ENCODE peak calls at places on chromosomes 5 and 9, in six cellular contexts. W is heart right ventricle; I is trophoblast cell; E is CD4-positive, alpha-beta T cell; K is pancreas; Q is WERI-Rb-1. T is an unnamed sample.
A peak's percentile ranks its signal among the peaks of the same experiment; 100 is the strongest.

GRCh38 chr5:159017787-159018186 is 81.9 kb downstream of the EBF1 start:
- DNase-seq in E (no peak), I (no peak), W (peak; percentile 85), Q (no peak), K (no peak), T (no peak)

GRCh38 chr5:6714221-6715041 is 1.2 kb downstream of the TENT4A start:
- DNase-seq in K (peak; percentile 72), E (peak; percentile 20), Q (no peak), I (peak; percentile 25), W (peak; percentile 23), T (peak; percentile 27)

GRCh38 chr9:5817776-5818336 is 15.1 kb downstream of the ERMP1 start:
- DNase-seq in K (no peak), Q (no peak), I (peak; percentile 92), E (no peak), W (no peak), T (no peak)

GRCh38 chr9:81847181-81847915 is 80.9 kb upstream of the SPATA31D4 start:
- DNase-seq in I (no peak), W (no peak), K (no peak), E (no peak), Q (no peak), T (no peak)

GRCh38 chr5:68193481-68194036 is 22.0 kb upstream of the PIK3R1 start:
- DNase-seq in I (no peak), K (no peak), Q (no peak), E (no peak), W (no peak), T (no peak)

GRCh38 chr9:118732998-118733397 is 636.2 kb downstream of the BRINP1 start:
- DNase-seq in E (no peak), Q (no peak), K (no peak), I (no peak), W (no peak), T (no peak)

GRCh38 chr9:72665421-72665820 is 144.0 kb downstream of the TMC1 start:
- DNase-seq in Q (no peak), I (peak; percentile 45), K (no peak), E (no peak), W (no peak), T (no peak)

GRCh38 chr5:1400211-1400855 is 44.9 kb downstream of the SLC6A3 start:
- DNase-seq in I (no peak), K (no peak), E (no peak), W (no peak), Q (no peak), T (no peak)

GRCh38 chr9:132557159-132557558 is 25.2 kb upstream of the BARHL1 start:
- DNase-seq in Q (no peak), I (no peak), W (no peak), K (no peak), E (no peak), T (no peak)

GRCh38 chr5:4233671-4234070 is 638.0 kb downstream of the IRX1 start:
- DNase-seq in I (no peak), Q (peak; percentile 66), E (no peak), W (no peak), K (no peak), T (no peak)

GRCh38 chr9:19286634-19287188 is 56.2 kb downstream of the DENND4C start:
- DNase-seq in Q (no peak), I (no peak), K (no peak), W (no peak), E (no peak), T (no peak)

GRCh38 chr9:13267743-13268142 is 11.7 kb downstream of the MPDZ start:
- DNase-seq in W (peak; percentile 10), E (no peak), Q (no peak), I (peak; percentile 81), K (no peak), T (no peak)

GRCh38 chr9:99921875-99922710 is 15.6 kb downstream of the STX17 start:
- DNase-seq in I (no peak), Q (no peak), E (no peak), W (no peak), K (no peak), T (no peak)

GRCh38 chr9:84755375-84755774 is 85.8 kb downstream of the NTRK2 start:
- DNase-seq in W (no peak), E (no peak), K (no peak), Q (no peak), I (peak; percentile 55), T (no peak)

GRCh38 chr5:141182248-141182647 is at the start of gene PCDHB16:
- DNase-seq in Q (peak; percentile 68), W (peak; percentile 69), K (no peak), E (no peak), I (no peak), T (no peak)

DNA sequence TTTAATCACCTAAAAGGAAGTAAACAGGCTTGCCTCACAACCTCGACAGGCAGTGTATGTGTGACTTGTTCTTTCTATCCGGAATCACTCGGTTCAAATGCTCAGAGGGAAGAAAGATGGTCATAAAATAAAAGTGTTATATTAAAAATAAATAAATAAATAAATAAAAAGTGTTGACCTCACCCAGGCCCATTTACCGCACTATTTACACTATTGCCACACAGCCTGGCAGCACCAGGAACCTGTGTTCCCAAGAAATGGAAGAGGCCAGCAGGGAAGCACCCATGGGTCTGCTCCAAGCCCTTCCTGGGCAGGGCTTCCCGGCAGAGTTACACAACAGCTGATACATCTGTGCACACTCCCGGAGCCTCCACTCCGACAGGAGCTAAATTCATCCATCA is 127.9 kb downstream of the EFNA5 start:
- DNase-seq in W (peak; percentile 59), E (no peak), I (peak; percentile 49), K (peak; percentile 75), Q (no peak), T (no peak)
- H3K27ac ChIP-seq in W (peak overlapping the region; percentile 69), E (no peak overlapping the region), I (peak overlapping the region; percentile 29), K (peak overlapping the region; percentile 84), Q (no peak overlapping the region), T (no peak overlapping the region)

DNA sequence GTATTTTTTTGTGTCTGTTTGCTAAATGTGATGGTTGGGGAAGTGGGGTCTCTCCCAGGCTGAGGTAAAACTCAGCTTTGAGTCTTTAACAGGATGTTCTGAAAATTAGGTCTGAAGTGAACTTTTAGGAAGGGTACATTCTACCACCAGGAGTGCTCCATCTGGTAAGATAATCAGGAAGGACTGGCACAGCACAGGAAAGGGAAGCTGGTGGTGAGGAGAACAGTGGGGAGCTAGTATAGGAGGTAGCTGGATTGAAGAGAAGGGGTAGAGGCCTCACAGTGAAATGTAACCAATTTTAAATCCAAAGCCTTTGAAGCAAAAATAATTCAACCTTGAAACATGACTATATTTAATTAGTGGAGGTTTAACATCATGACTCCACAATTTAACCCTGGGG is 445.1 kb downstream of the DMRT2 start:
- DNase-seq in K (no peak), W (no peak), Q (no peak), I (no peak), E (no peak), T (no peak)
- H3K9me3 ChIP-seq in K (no peaks in the 10 kb centered on the region), W (no peaks in the 10 kb centered on the region), Q (no peaks in the 10 kb centered on the region), I (no peaks in the 10 kb centered on the region), E (no peaks in the 10 kb centered on the region), T (no peaks in the 10 kb centered on the region)

GRCh38 chr5:176405656-176406435 is 10.5 kb downstream of the CLTB start:
- DNase-seq in Q (peak; percentile 43), E (no peak), K (peak; percentile 23), W (no peak), I (peak; percentile 62), T (no peak)

GRCh38 chr5:176406436-176407052 is 9.8 kb downstream of the CLTB start:
- DNase-seq in I (peak; percentile 15), K (peak; percentile 33), E (no peak), W (no peak), Q (peak; percentile 72), T (no peak)

GRCh38 chr5:176409765-176410164 is 6.6 kb downstream of the CLTB start:
- DNase-seq in W (no peak), E (no peak), I (no peak), K (no peak), Q (no peak), T (no peak)

GRCh38 chr5:176408590-176408989 is 7.7 kb downstream of the CLTB start:
- DNase-seq in Q (no peak), K (no peak), I (no peak), E (no peak), W (no peak), T (no peak)

DNA sequence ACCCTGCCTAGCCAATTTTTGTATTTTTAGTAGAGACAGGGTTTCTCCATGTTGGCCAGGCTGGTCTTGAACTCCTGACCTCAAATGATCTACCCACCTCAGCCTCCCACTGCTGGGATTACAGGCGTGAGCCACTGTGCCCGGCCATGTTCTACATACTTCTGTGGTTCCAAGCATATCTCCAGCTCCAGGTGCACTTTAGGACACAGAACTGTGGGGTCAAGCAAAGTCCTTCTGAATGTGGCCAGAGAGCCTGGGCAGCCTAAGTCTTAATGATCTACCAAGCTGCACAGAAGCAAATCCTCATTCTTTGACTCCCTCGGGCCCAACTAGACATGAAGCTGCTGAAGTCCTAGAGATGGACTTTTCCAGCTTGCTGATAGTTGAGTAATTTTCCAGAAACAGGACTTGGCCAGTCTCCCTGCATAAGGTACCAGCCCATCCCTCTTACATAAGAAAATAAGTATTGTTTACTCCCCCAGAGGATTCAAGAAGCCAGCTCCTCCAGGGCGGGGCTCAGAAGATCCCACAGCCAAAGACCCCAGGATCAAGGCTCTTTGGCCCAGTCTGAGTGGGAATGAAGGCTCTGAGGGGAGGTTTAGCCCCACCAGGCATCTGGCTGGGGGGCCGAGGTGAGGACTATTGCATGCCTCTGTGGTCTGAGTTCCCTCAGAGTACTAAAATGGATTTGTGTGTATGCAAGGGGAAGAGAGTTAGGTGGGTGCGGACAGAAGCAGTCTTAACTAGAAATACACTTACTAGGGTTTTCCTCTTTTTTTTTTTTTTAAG is 8.7 kb downstream of the CLTB start:
- DNase-seq in W (no peak), Q (no peak), I (peak; percentile 1), E (no peak), K (peak; percentile 16), T (no peak)
- H3K27ac ChIP-seq in W (peak overlapping the region; percentile 57), Q (no peak overlapping the region), I (no peak overlapping the region), E (no peak overlapping the region), K (no peak overlapping the region), T (no peak overlapping the region)

DNA sequence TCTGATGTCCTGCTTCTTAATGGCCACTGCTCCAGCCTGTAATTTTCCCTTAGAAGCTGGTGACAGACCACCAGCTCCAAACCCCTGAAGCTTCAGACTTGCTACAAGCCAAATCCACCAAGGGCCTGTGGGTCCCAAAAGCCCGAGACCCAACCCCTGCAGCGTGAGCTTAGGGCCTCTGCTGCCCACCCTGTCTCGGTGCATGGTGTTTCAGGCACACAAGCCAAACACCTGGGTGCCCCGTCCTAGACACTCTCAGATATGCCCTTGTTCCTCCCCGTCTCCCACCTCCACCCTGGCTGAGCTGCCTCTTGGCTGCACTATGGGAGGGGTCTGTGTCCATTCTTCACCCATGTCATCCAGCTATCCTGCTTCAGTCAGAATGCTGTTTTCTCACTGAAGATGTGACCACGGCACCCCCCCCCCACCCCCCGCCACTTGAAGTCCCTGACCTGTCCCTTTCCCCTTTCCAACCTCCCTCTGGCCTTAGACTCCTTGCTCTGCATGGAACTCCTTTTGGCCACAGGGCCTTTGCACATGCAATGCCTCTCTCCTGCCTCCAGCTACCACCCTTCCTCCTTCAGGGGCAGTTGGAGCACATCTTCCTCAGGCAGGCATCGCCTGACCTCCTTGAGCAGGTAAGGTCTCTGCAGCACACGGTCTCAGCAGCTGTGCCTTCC is 55.8 kb downstream of the ZNF354C start:
- DNase-seq in Q (no peak), K (peak; percentile 21), I (no peak), W (no peak), E (no peak), T (no peak)
- H3K9me3 ChIP-seq in Q (no peaks in the 10 kb centered on the region), K (no peaks in the 10 kb centered on the region), I (peaks cover 58% of the 10 kb centered on the region), W (peaks cover 27% of the 10 kb centered on the region), E (peaks cover 25% of the 10 kb centered on the region), T (no peaks in the 10 kb centered on the region)

GRCh38 chr5:102755691-102756371 is 726 bp downstream of the PAM start:
- DNase-seq in Q (peak; percentile 42), E (peak; percentile 55), I (peak; percentile 81), K (peak; percentile 68), W (peak; percentile 63), T (peak; percentile 81)
- H3K27ac ChIP-seq in Q (no peak overlapping the region), E (peak overlapping the region; percentile 43), I (peak overlapping the region; percentile 41), K (peak overlapping the region; percentile 63), W (peak overlapping the region; percentile 86), T (peak overlapping the region; percentile 60)

T was measured in CD8-positive, alpha-beta T cell.